ENCODE peak calls at places on chromosome 11, in five cellular contexts. One of them, this sample, is unnamed.

GRCh38 chr11:44596541-44597276 is 31.2 kb downstream of the CD82 start:
- DNase-seq in thoracic aorta: no peak
- DNase-seq in cardiac fibroblast: no peak
- DNase-seq in transverse colon: no peak
- DNase-seq in NCI-H2081: no peak
- DNase-seq in this sample: no peak

GRCh38 chr11:76850815-76851214 is 9.9 kb upstream of the ACER3 start:
- DNase-seq in cardiac fibroblast: peak; percentile 38
- DNase-seq in transverse colon: no peak
- DNase-seq in NCI-H2081: no peak
- DNase-seq in thoracic aorta: no peak
- DNase-seq in this sample: no peak

GRCh38 chr11:106271126-106271525 is 193.7 kb downstream of the AASDHPPT start:
- DNase-seq in NCI-H2081: no peak
- DNase-seq in thoracic aorta: no peak
- DNase-seq in cardiac fibroblast: no peak
- DNase-seq in transverse colon: no peak
- DNase-seq in this sample: no peak

GRCh38 chr11:72592698-72593097 is 81.5 kb downstream of the PDE2A start:
- DNase-seq in transverse colon: no peak
- DNase-seq in NCI-H2081: no peak
- DNase-seq in thoracic aorta: no peak
- DNase-seq in cardiac fibroblast: no peak
- DNase-seq in this sample: no peak

GRCh38 chr11:114774599-114775365 is 96.5 kb downstream of the NXPE2 start:
- DNase-seq in thoracic aorta: no peak
- DNase-seq in NCI-H2081: peak; percentile 74
- DNase-seq in transverse colon: peak; percentile 58
- DNase-seq in cardiac fibroblast: peak; percentile 17
- DNase-seq in this sample: no peak

GRCh38 chr11:69333906-69334305 is 40.0 kb downstream of the MYEOV start:
- DNase-seq in transverse colon: no peak
- DNase-seq in NCI-H2081: no peak
- DNase-seq in thoracic aorta: no peak
- DNase-seq in cardiac fibroblast: no peak
- DNase-seq in this sample: no peak

GRCh38 chr11:125348704-125349635 is 147.1 kb downstream of the FEZ1 start:
- DNase-seq in NCI-H2081: peak; percentile 17
- DNase-seq in transverse colon: peak; percentile 39
- DNase-seq in thoracic aorta: no peak
- DNase-seq in cardiac fibroblast: peak; percentile 48
- DNase-seq in this sample: peak; percentile 5

GRCh38 chr11:29676993-29677392 is 339.8 kb downstream of the KCNA4 start:
- DNase-seq in transverse colon: no peak
- DNase-seq in NCI-H2081: no peak
- DNase-seq in cardiac fibroblast: peak; percentile 40
- DNase-seq in thoracic aorta: no peak
- DNase-seq in this sample: no peak

GRCh38 chr11:64644348-64645242 is 53.6 kb downstream of the SLC22A12 start:
- DNase-seq in cardiac fibroblast: no peak
- DNase-seq in transverse colon: no peak
- DNase-seq in thoracic aorta: no peak
- DNase-seq in NCI-H2081: no peak
- DNase-seq in this sample: no peak

GRCh38 chr11:130040281-130040940 is 29.3 kb upstream of the APLP2 start:
- DNase-seq in thoracic aorta: no peak
- DNase-seq in NCI-H2081: no peak
- DNase-seq in transverse colon: no peak
- DNase-seq in cardiac fibroblast: no peak
- DNase-seq in this sample: no peak

GRCh38 chr11:118100691-118101232 is 14.0 kb upstream of the SMIM35 start:
- DNase-seq in transverse colon: no peak
- DNase-seq in thoracic aorta: no peak
- DNase-seq in cardiac fibroblast: no peak
- DNase-seq in NCI-H2081: no peak
- DNase-seq in this sample: no peak

GRCh38 chr11:43933608-43934358 is 8.7 kb upstream of the C11orf96 start:
- DNase-seq in cardiac fibroblast: peak; percentile 75
- DNase-seq in transverse colon: no peak
- DNase-seq in NCI-H2081: no peak
- DNase-seq in thoracic aorta: no peak
- DNase-seq in this sample: no peak

GRCh38 chr11:1117970-1118369 is 39.8 kb upstream of the MUC5AC start:
- DNase-seq in transverse colon: no peak
- DNase-seq in NCI-H2081: no peak
- DNase-seq in cardiac fibroblast: no peak
- DNase-seq in thoracic aorta: no peak
- DNase-seq in this sample: no peak